ENCODE peak calls at places on chromosomes 5 and 9, in eight cellular contexts. One of them, this sample, is unnamed.

GRCh38 chr5:1105350-1106265 is 6.3 kb downstream of the SLC12A7 start:
- DNase-seq in lower lobe of right lung: no peak
- DNase-seq in foreskin keratinocyte: no peak
- DNase-seq in CD8-positive, alpha-beta T cell: no peak
- DNase-seq in PC-9: no peak
- DNase-seq in AG09319: no peak
- DNase-seq in tibial artery: no peak
- DNase-seq in stomach: peak
- DNase-seq in this sample: no peak

GRCh38 chr9:70609542-70610286 is 195.3 kb upstream of the KLF9 start:
- DNase-seq in lower lobe of right lung: no peak
- DNase-seq in foreskin keratinocyte: peak
- DNase-seq in CD8-positive, alpha-beta T cell: no peak
- DNase-seq in PC-9: no peak
- DNase-seq in AG09319: peak
- DNase-seq in tibial artery: no peak
- DNase-seq in stomach: no peak
- DNase-seq in this sample: no peak

GRCh38 chr5:139419226-139419625 is 15.3 kb upstream of the SPATA24 start:
- DNase-seq in lower lobe of right lung: no peak
- DNase-seq in foreskin keratinocyte: no peak
- DNase-seq in CD8-positive, alpha-beta T cell: no peak
- DNase-seq in PC-9: no peak
- DNase-seq in AG09319: no peak
- DNase-seq in tibial artery: no peak
- DNase-seq in stomach: no peak
- DNase-seq in this sample: no peak

GRCh38 chr5:431001-431710 is 11.8 kb upstream of the EXOC3 start:
- DNase-seq in lower lobe of right lung: no peak
- DNase-seq in foreskin keratinocyte: no peak
- DNase-seq in CD8-positive, alpha-beta T cell: peak
- DNase-seq in PC-9: no peak
- DNase-seq in AG09319: no peak
- DNase-seq in tibial artery: peak
- DNase-seq in stomach: peak
- DNase-seq in this sample: peak

GRCh38 chr9:123739387-123739786 is 190.5 kb downstream of the DENND1A start:
- DNase-seq in lower lobe of right lung: no peak
- DNase-seq in foreskin keratinocyte: no peak
- DNase-seq in CD8-positive, alpha-beta T cell: no peak
- DNase-seq in PC-9: no peak
- DNase-seq in AG09319: no peak
- DNase-seq in tibial artery: no peak
- DNase-seq in stomach: no peak
- DNase-seq in this sample: no peak

GRCh38 chr5:88743231-88743879 is 139.6 kb downstream of the MEF2C start:
- DNase-seq in lower lobe of right lung: no peak
- DNase-seq in foreskin keratinocyte: no peak
- DNase-seq in CD8-positive, alpha-beta T cell: no peak
- DNase-seq in PC-9: peak
- DNase-seq in AG09319: no peak
- DNase-seq in tibial artery: no peak
- DNase-seq in stomach: no peak
- DNase-seq in this sample: no peak

GRCh38 chr9:113352411-113352810 is 3.1 kb downstream of the BSPRY start:
- DNase-seq in lower lobe of right lung: no peak
- DNase-seq in foreskin keratinocyte: no peak
- DNase-seq in CD8-positive, alpha-beta T cell: no peak
- DNase-seq in PC-9: peak
- DNase-seq in AG09319: no peak
- DNase-seq in tibial artery: no peak
- DNase-seq in stomach: no peak
- DNase-seq in this sample: no peak

GRCh38 chr5:142753114-142753764 is 16.9 kb upstream of the ARHGAP26 start:
- DNase-seq in lower lobe of right lung: peak
- DNase-seq in foreskin keratinocyte: peak
- DNase-seq in CD8-positive, alpha-beta T cell: no peak
- DNase-seq in PC-9: peak
- DNase-seq in AG09319: no peak
- DNase-seq in tibial artery: peak
- DNase-seq in stomach: peak
- DNase-seq in this sample: no peak

GRCh38 chr9:69622664-69623063 is 49.5 kb downstream of the APBA1 start:
- DNase-seq in lower lobe of right lung: no peak
- DNase-seq in foreskin keratinocyte: no peak
- DNase-seq in CD8-positive, alpha-beta T cell: no peak
- DNase-seq in PC-9: no peak
- DNase-seq in AG09319: peak
- DNase-seq in tibial artery: no peak
- DNase-seq in stomach: no peak
- DNase-seq in this sample: no peak

GRCh38 chr9:70639853-70640814 is 225.7 kb upstream of the KLF9 start:
- DNase-seq in lower lobe of right lung: no peak
- DNase-seq in foreskin keratinocyte: peak
- DNase-seq in CD8-positive, alpha-beta T cell: no peak
- DNase-seq in PC-9: no peak
- DNase-seq in AG09319: peak
- DNase-seq in tibial artery: no peak
- DNase-seq in stomach: no peak
- DNase-seq in this sample: no peak

GRCh38 chr5:55823151-55823796 is 27.9 kb upstream of the IL31RA start:
- DNase-seq in lower lobe of right lung: no peak
- DNase-seq in foreskin keratinocyte: peak
- DNase-seq in CD8-positive, alpha-beta T cell: no peak
- DNase-seq in PC-9: peak
- DNase-seq in AG09319: no peak
- DNase-seq in tibial artery: no peak
- DNase-seq in stomach: no peak
- DNase-seq in this sample: no peak

GRCh38 chr9:106701611-106702010 is 161.4 kb upstream of the ZNF462 start:
- DNase-seq in lower lobe of right lung: no peak
- DNase-seq in foreskin keratinocyte: no peak
- DNase-seq in CD8-positive, alpha-beta T cell: no peak
- DNase-seq in PC-9: no peak
- DNase-seq in AG09319: no peak
- DNase-seq in tibial artery: no peak
- DNase-seq in stomach: no peak
- DNase-seq in this sample: no peak

GRCh38 chr5:141598389-141599360 is 20.1 kb downstream of the DIAPH1 start:
- DNase-seq in lower lobe of right lung: no peak
- DNase-seq in foreskin keratinocyte: no peak
- DNase-seq in CD8-positive, alpha-beta T cell: no peak
- DNase-seq in PC-9: no peak
- DNase-seq in AG09319: no peak
- DNase-seq in tibial artery: no peak
- DNase-seq in stomach: no peak
- DNase-seq in this sample: no peak

GRCh38 chr9:92501671-92502393 is 19.5 kb upstream of the ASPN start:
- DNase-seq in lower lobe of right lung: no peak
- DNase-seq in foreskin keratinocyte: peak
- DNase-seq in CD8-positive, alpha-beta T cell: no peak
- DNase-seq in PC-9: peak
- DNase-seq in AG09319: peak
- DNase-seq in tibial artery: peak
- DNase-seq in stomach: peak
- DNase-seq in this sample: no peak

GRCh38 chr9:105242557-105242956 is 1.9 kb upstream of the SLC44A1 start:
- DNase-seq in lower lobe of right lung: no peak
- DNase-seq in foreskin keratinocyte: no peak
- DNase-seq in CD8-positive, alpha-beta T cell: no peak
- DNase-seq in PC-9: no peak
- DNase-seq in AG09319: no peak
- DNase-seq in tibial artery: no peak
- DNase-seq in stomach: no peak
- DNase-seq in this sample: no peak

GRCh38 chr9:9820411-9820810 is 792.4 kb downstream of the PTPRD start:
- DNase-seq in lower lobe of right lung: no peak
- DNase-seq in foreskin keratinocyte: peak
- DNase-seq in CD8-positive, alpha-beta T cell: no peak
- DNase-seq in PC-9: no peak
- DNase-seq in AG09319: no peak
- DNase-seq in tibial artery: no peak
- DNase-seq in stomach: no peak
- DNase-seq in this sample: no peak

GRCh38 chr9:9774471-9774870 is 838.3 kb downstream of the PTPRD start:
- DNase-seq in lower lobe of right lung: no peak
- DNase-seq in foreskin keratinocyte: no peak
- DNase-seq in CD8-positive, alpha-beta T cell: no peak
- DNase-seq in PC-9: no peak
- DNase-seq in AG09319: no peak
- DNase-seq in tibial artery: no peak
- DNase-seq in stomach: no peak
- DNase-seq in this sample: no peak

GRCh38 chr9:69549310-69550202 is 122.6 kb downstream of the APBA1 start:
- DNase-seq in lower lobe of right lung: no peak
- DNase-seq in foreskin keratinocyte: no peak
- DNase-seq in CD8-positive, alpha-beta T cell: no peak
- DNase-seq in PC-9: peak
- DNase-seq in AG09319: peak
- DNase-seq in tibial artery: no peak
- DNase-seq in stomach: no peak
- DNase-seq in this sample: no peak

GRCh38 chr5:160419458-160420330 is 813 bp upstream of the SLU7 start:
- DNase-seq in lower lobe of right lung: no peak
- DNase-seq in foreskin keratinocyte: no peak
- DNase-seq in CD8-positive, alpha-beta T cell: no peak
- DNase-seq in PC-9: no peak
- DNase-seq in AG09319: no peak
- DNase-seq in tibial artery: no peak
- DNase-seq in stomach: no peak
- DNase-seq in this sample: no peak

GRCh38 chr5:201672-202071 is 10.4 kb downstream of the LRRC14B start:
- DNase-seq in lower lobe of right lung: no peak
- DNase-seq in foreskin keratinocyte: no peak
- DNase-seq in CD8-positive, alpha-beta T cell: no peak
- DNase-seq in PC-9: no peak
- DNase-seq in AG09319: no peak
- DNase-seq in tibial artery: no peak
- DNase-seq in stomach: no peak
- DNase-seq in this sample: no peak

GRCh38 chr5:121707196-121707595 is 144.5 kb upstream of the FTMT start:
- DNase-seq in lower lobe of right lung: no peak
- DNase-seq in foreskin keratinocyte: no peak
- DNase-seq in CD8-positive, alpha-beta T cell: no peak
- DNase-seq in PC-9: no peak
- DNase-seq in AG09319: no peak
- DNase-seq in tibial artery: no peak
- DNase-seq in stomach: no peak
- DNase-seq in this sample: no peak

GRCh38 chr5:107968998-107969397 is 298.3 kb upstream of the EFNA5 start:
- DNase-seq in lower lobe of right lung: no peak
- DNase-seq in foreskin keratinocyte: no peak
- DNase-seq in CD8-positive, alpha-beta T cell: no peak
- DNase-seq in PC-9: no peak
- DNase-seq in AG09319: no peak
- DNase-seq in tibial artery: no peak
- DNase-seq in stomach: no peak
- DNase-seq in this sample: no peak
- TF ChIP-seq CTCF in lower lobe of right lung: no peak
- TF ChIP-seq CTCF in foreskin keratinocyte: no peak
- TF ChIP-seq CTCF in CD8-positive, alpha-beta T cell: no peak
- TF ChIP-seq CTCF in PC-9: no peak
- TF ChIP-seq CTCF in AG09319: no peak
- TF ChIP-seq CTCF in tibial artery: no peak
- TF ChIP-seq CTCF in stomach: no peak
- TF ChIP-seq CTCF in this sample: no peak

GRCh38 chr5:149827501-149827990 is 97.4 kb downstream of the PPARGC1B start:
- DNase-seq in lower lobe of right lung: no peak
- DNase-seq in foreskin keratinocyte: no peak
- DNase-seq in CD8-positive, alpha-beta T cell: no peak
- DNase-seq in PC-9: no peak
- DNase-seq in AG09319: no peak
- DNase-seq in tibial artery: no peak
- DNase-seq in stomach: no peak
- DNase-seq in this sample: no peak

GRCh38 chr5:149830579-149830978 is 100.5 kb downstream of the PPARGC1B start:
- DNase-seq in lower lobe of right lung: no peak
- DNase-seq in foreskin keratinocyte: no peak
- DNase-seq in CD8-positive, alpha-beta T cell: no peak
- DNase-seq in PC-9: no peak
- DNase-seq in AG09319: no peak
- DNase-seq in tibial artery: no peak
- DNase-seq in stomach: no peak
- DNase-seq in this sample: no peak

GRCh38 chr5:149831492-149831891 is 101.4 kb downstream of the PPARGC1B start:
- DNase-seq in lower lobe of right lung: no peak
- DNase-seq in foreskin keratinocyte: peak
- DNase-seq in CD8-positive, alpha-beta T cell: no peak
- DNase-seq in PC-9: no peak
- DNase-seq in AG09319: no peak
- DNase-seq in tibial artery: no peak
- DNase-seq in stomach: no peak
- DNase-seq in this sample: no peak

GRCh38 chr5:149828161-149829011 is 98.3 kb downstream of the PPARGC1B start:
- DNase-seq in lower lobe of right lung: peak
- DNase-seq in foreskin keratinocyte: peak
- DNase-seq in CD8-positive, alpha-beta T cell: peak
- DNase-seq in PC-9: peak
- DNase-seq in AG09319: peak
- DNase-seq in tibial artery: peak
- DNase-seq in stomach: peak
- DNase-seq in this sample: no peak

DNA sequence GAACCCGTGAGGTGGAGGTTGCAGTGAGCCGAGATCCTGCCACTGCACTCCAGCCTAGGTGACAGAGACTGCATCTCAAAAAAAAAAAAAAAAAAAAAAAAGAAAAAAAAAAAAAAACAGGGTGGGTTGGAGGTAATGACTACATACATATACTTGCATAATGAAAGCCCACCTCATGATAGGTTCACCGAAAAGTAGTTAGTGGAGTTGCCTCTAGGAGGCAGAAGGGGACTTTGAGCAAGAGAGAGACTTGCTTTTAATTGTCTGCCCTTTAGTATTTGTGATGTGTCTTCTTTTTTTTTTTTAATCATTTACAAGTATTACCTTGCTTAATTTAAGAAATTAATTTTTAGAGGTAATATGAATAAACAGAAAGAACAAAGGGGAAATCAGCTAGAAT is 99.8 kb downstream of the PPARGC1B start:
- DNase-seq in lower lobe of right lung: no peak
- DNase-seq in foreskin keratinocyte: no peak
- DNase-seq in CD8-positive, alpha-beta T cell: no peak
- DNase-seq in PC-9: no peak
- DNase-seq in AG09319: no peak
- DNase-seq in tibial artery: no peak
- DNase-seq in stomach: no peak
- DNase-seq in this sample: no peak
- TF ChIP-seq CTCF in lower lobe of right lung: no peak
- TF ChIP-seq CTCF in foreskin keratinocyte: peak
- TF ChIP-seq CTCF in CD8-positive, alpha-beta T cell: no peak
- TF ChIP-seq CTCF in PC-9: peak
- TF ChIP-seq CTCF in AG09319: peak
- TF ChIP-seq CTCF in tibial artery: no peak
- TF ChIP-seq CTCF in stomach: no peak
- TF ChIP-seq CTCF in this sample: peak

GRCh38 chr5:66769839-66770617 is 173.8 kb downstream of the MAST4 start:
- DNase-seq in lower lobe of right lung: no peak
- DNase-seq in foreskin keratinocyte: no peak
- DNase-seq in CD8-positive, alpha-beta T cell: no peak
- DNase-seq in PC-9: no peak
- DNase-seq in AG09319: no peak
- DNase-seq in tibial artery: no peak
- DNase-seq in stomach: no peak
- DNase-seq in this sample: no peak
- TF ChIP-seq CTCF in lower lobe of right lung: peak
- TF ChIP-seq CTCF in foreskin keratinocyte: peak
- TF ChIP-seq CTCF in CD8-positive, alpha-beta T cell: no peak
- TF ChIP-seq CTCF in PC-9: no peak
- TF ChIP-seq CTCF in AG09319: peak
- TF ChIP-seq CTCF in tibial artery: no peak
- TF ChIP-seq CTCF in stomach: no peak
- TF ChIP-seq CTCF in this sample: peak

GRCh38 chr5:24110019-24110615 is 534.7 kb downstream of the CDH10 start:
- DNase-seq in lower lobe of right lung: no peak
- DNase-seq in foreskin keratinocyte: peak
- DNase-seq in CD8-positive, alpha-beta T cell: no peak
- DNase-seq in PC-9: no peak
- DNase-seq in AG09319: no peak
- DNase-seq in tibial artery: no peak
- DNase-seq in stomach: no peak
- DNase-seq in this sample: no peak
- TF ChIP-seq CTCF in lower lobe of right lung: peak
- TF ChIP-seq CTCF in foreskin keratinocyte: peak
- TF ChIP-seq CTCF in CD8-positive, alpha-beta T cell: no peak
- TF ChIP-seq CTCF in PC-9: peak
- TF ChIP-seq CTCF in AG09319: peak
- TF ChIP-seq CTCF in tibial artery: no peak
- TF ChIP-seq CTCF in stomach: no peak
- TF ChIP-seq CTCF in this sample: peak

This sample was measured in chondrocyte.